ENCODE peak calls at places on chromosome 18, in six cellular contexts. C is breast epithelium, I is Panc1, L is ascending aorta, X is MM.1S, W is small intestine. P is an unnamed sample.

GRCh38 chr18:14928396-14928795 is 180.4 kb downstream of the ANKRD30B start:
- DNase-seq in C (peak; percentile 60), I (no peak), L (no peak), X (no peak), W (no peak), P (no peak)

GRCh38 chr18:54250846-54251251 is 18.5 kb upstream of the POLI start:
- DNase-seq in C (no peak), I (no peak), L (no peak), X (peak; percentile 22), W (no peak), P (no peak)

GRCh38 chr18:54931152-54931551 is 28.1 kb downstream of the CCDC68 start:
- DNase-seq in C (no peak), I (no peak), L (no peak), X (no peak), W (no peak), P (no peak)

GRCh38 chr18:67302043-67302442 is 214.5 kb downstream of the DSEL start:
- DNase-seq in C (no peak), I (no peak), L (no peak), X (peak; percentile 27), W (no peak), P (no peak)

GRCh38 chr18:10240276-10240675 is 214.2 kb upstream of the APCDD1 start:
- DNase-seq in C (no peak), I (no peak), L (no peak), X (no peak), W (no peak), P (no peak)

GRCh38 chr18:59907660-59908059 is 7.9 kb downstream of the PMAIP1 start:
- DNase-seq in C (no peak), I (no peak), L (no peak), X (no peak), W (no peak), P (no peak)

GRCh38 chr18:52948878-52949444 is 609.0 kb downstream of the DCC start:
- DNase-seq in C (no peak), I (no peak), L (no peak), X (no peak), W (no peak), P (no peak)

GRCh38 chr18:3717626-3718025 is 267.7 kb downstream of the TGIF1 start:
- DNase-seq in C (no peak), I (no peak), L (no peak), X (no peak), W (no peak), P (no peak)

GRCh38 chr18:25351773-25352628 is at the start of gene ZNF521:
- DNase-seq in C (peak; percentile 72), I (no peak), L (peak; percentile 91), X (peak; percentile 89), W (peak; percentile 32), P (peak; percentile 11)

GRCh38 chr18:43830905-43831304 is 553.6 kb upstream of the SYT4 start:
- DNase-seq in C (no peak), I (no peak), L (no peak), X (no peak), W (no peak), P (no peak)

GRCh38 chr18:28147674-28148171 is 29.2 kb downstream of the CDH2 start:
- DNase-seq in C (no peak), I (no peak), L (no peak), X (no peak), W (no peak), P (no peak)
- H3K4me1 ChIP-seq in C (no peaks in the 10 kb centered on the region), I (no peaks in the 10 kb centered on the region), L (no peaks in the 10 kb centered on the region), X (no peaks in the 10 kb centered on the region), W (no peaks in the 10 kb centered on the region), P (no peaks in the 10 kb centered on the region)

GRCh38 chr18:58359226-58360019 is 269.5 kb downstream of the ALPK2 start:
- DNase-seq in C (no peak), I (no peak), L (no peak), X (no peak), W (no peak), P (no peak)
- H3K27ac ChIP-seq in C (no peak overlapping the region), I (no peak overlapping the region), L (no peak overlapping the region), X (no peak overlapping the region), W (no peak overlapping the region), P (no peak overlapping the region)

DNA sequence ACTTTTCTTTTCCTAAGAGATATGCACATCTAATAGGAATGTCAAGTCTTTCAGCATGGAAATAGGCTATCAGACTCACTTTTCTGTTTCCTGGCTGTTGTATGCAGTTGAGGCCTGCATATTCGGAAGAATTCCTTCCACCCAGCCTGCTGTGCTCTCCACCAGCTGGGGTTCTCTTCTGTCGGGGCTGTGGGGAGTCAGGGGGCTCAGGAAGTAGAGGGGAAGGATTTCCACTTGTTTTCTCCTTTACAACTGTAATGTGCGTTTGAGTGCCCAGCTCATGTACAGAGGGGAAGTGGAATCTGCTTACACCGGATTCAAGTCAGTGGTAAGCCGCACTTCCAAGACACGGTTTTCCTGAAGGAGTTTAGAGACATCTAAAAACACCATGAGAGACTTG is 90.2 kb downstream of the MTCL1 start:
- DNase-seq in C (no peak), I (no peak), L (no peak), X (no peak), W (no peak), P (no peak)
- H3K4me1 ChIP-seq in C (no peaks in the 10 kb centered on the region), I (peaks cover 52% of the 10 kb centered on the region), L (no peaks in the 10 kb centered on the region), X (no peaks in the 10 kb centered on the region), W (peaks cover 5% of the 10 kb centered on the region), P (peaks cover 10% of the 10 kb centered on the region)

DNA sequence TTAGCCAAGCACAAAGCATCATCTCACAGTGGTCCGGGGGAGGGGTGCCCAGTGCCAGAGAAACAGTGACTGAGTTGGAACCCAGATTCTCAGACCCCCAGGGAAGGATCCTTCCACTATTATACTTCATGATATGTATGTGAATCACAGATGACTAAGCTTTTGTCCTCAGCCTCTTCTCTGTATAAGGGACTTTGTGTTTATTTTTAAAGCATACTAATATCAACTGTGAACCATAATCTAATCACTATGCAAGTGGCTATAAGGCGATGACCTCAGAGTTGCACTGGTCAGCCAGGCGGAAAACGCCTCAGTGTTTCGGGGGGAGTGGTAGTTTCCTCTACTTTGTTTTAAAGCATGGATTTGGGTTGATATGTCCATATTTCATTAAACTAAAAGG is 160.4 kb upstream of the TMEM200C start:
- DNase-seq in C (no peak), I (peak; percentile 43), L (no peak), X (no peak), W (no peak), P (no peak)
- H3K27ac ChIP-seq in C (no peak overlapping the region), I (no peak overlapping the region), L (no peak overlapping the region), X (no peak overlapping the region), W (no peak overlapping the region), P (no peak overlapping the region)

GRCh38 chr18:9103488-9103887 is 989 bp downstream of the NDUFV2 start:
- DNase-seq in C (no peak), I (no peak), L (no peak), X (peak; percentile 53), W (peak; percentile 34), P (no peak)

GRCh38 chr18:9106094-9106493 is 3.6 kb downstream of the NDUFV2 start:
- DNase-seq in C (no peak), I (no peak), L (no peak), X (peak; percentile 42), W (no peak), P (no peak)

GRCh38 chr18:9106800-9107574 is 4.5 kb downstream of the NDUFV2 start:
- DNase-seq in C (no peak), I (no peak), L (no peak), X (peak; percentile 54), W (peak; percentile 34), P (no peak)

GRCh38 chr18:9104244-9104901 is 1.9 kb downstream of the NDUFV2 start:
- DNase-seq in C (no peak), I (no peak), L (no peak), X (peak; percentile 29), W (no peak), P (no peak)

DNA sequence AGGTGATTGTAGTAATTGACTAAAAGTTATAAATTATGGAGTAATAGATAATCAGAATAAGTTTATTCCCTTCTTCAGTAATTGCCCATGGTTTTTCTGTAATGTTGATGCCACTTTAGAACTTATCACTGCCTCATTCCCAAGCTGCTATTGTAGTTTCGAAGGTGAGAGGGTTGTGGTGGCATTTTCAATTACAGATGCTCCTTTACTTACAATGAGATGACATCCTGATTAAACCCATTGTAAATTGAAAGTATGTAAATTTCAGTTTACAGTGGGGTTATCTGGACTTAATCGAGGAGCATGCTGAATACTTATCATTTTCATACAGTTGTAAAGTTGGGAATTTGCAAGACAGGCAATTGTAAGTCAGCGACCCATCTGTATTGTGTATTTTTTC is 2.9 kb downstream of the NDUFV2 start:
- DNase-seq in C (no peak), I (no peak), L (no peak), X (peak; percentile 69), W (no peak), P (no peak)
- H3K4me1 ChIP-seq in C (peaks cover 11% of the 10 kb centered on the region), I (peaks cover 57% of the 10 kb centered on the region), L (peaks cover 4% of the 10 kb centered on the region), X (peaks cover 4% of the 10 kb centered on the region), W (peaks cover 2% of the 10 kb centered on the region), P (peaks cover 83% of the 10 kb centered on the region)

GRCh38 chr18:72847771-72848170 is 20.0 kb downstream of the NETO1 start:
- DNase-seq in C (no peak), I (no peak), L (no peak), X (no peak), W (no peak), P (no peak)
- H3K27ac ChIP-seq in C (no peak overlapping the region), I (no peak overlapping the region), L (no peak overlapping the region), X (peak overlapping the region; percentile 63), W (no peak overlapping the region), P (no peak overlapping the region)

GRCh38 chr18:79401494-79402208 is 5.9 kb downstream of the NFATC1 start:
- DNase-seq in C (no peak), I (no peak), L (no peak), X (no peak), W (no peak), P (no peak)

GRCh38 chr18:79400591-79401381 is 5.1 kb downstream of the NFATC1 start:
- DNase-seq in C (no peak), I (no peak), L (no peak), X (no peak), W (no peak), P (no peak)

GRCh38 chr18:79403723-79404566 is 8.2 kb downstream of the NFATC1 start:
- DNase-seq in C (no peak), I (no peak), L (no peak), X (no peak), W (no peak), P (no peak)

GRCh38 chr18:79402977-79403722 is 7.4 kb downstream of the NFATC1 start:
- DNase-seq in C (peak; percentile 78), I (no peak), L (peak; percentile 92), X (no peak), W (no peak), P (no peak)

GRCh38 chr18:79402209-79402576 is 6.5 kb downstream of the NFATC1 start:
- DNase-seq in C (no peak), I (no peak), L (peak; percentile 65), X (no peak), W (no peak), P (no peak)
- H3K4me1 ChIP-seq in C (no peaks in the 10 kb centered on the region), I (peaks cover 44% of the 10 kb centered on the region), L (peaks cover 9% of the 10 kb centered on the region), X (no peaks in the 10 kb centered on the region), W (no peaks in the 10 kb centered on the region), P (peaks cover 24% of the 10 kb centered on the region)

GRCh38 chr18:23141022-23141999 is 6.0 kb downstream of the CABLES1 start:
- DNase-seq in C (no peak), I (no peak), L (no peak), X (no peak), W (peak; percentile 97), P (no peak)
- H3K27ac ChIP-seq in C (peak overlapping the region; percentile 93), I (peak overlapping the region; percentile 88), L (peak overlapping the region; percentile 91), X (no peak overlapping the region), W (peak overlapping the region; percentile 89), P (no peak overlapping the region)

DNA sequence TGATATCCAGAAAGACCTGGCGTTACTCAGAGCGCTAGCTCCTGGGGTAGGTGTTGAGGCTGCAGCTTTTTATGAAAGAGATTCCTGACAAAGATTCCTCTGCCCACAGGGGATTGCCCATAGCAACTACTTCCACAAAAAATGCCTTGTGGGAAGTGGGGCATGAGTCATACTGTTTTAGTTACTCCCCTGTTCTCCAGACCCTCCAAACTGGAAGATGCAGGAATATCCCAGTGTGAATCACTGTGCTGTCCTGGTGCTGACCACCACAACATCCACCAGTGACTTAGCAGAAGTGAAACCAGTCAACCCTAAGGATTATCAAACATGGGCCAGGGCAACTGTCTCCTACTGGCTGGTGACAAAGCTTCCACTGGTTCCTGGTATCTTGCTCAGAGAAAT is 61.8 kb downstream of the CDH2 start:
- DNase-seq in C (no peak), I (no peak), L (no peak), X (no peak), W (no peak), P (no peak)
- H3K4me1 ChIP-seq in C (no peaks in the 10 kb centered on the region), I (peaks cover 7% of the 10 kb centered on the region), L (peaks cover 7% of the 10 kb centered on the region), X (no peaks in the 10 kb centered on the region), W (no peaks in the 10 kb centered on the region), P (no peaks in the 10 kb centered on the region)